ENCODE peak calls at places on chromosomes 6 and 20, in six cellular contexts. B, C, V, J, E and M are unnamed samples.

GRCh38 chr20:1469925-1470571 is 3.4 kb upstream of the NSFL1C start:
- DNase-seq in B (peak), C (peak), V (peak), J (peak), E (peak), M (peak)

GRCh38 chr6:68052234-68052633 is 582.8 kb upstream of the ADGRB3 start:
- DNase-seq in B (no peak), C (no peak), V (no peak), J (no peak), E (no peak), M (no peak)

GRCh38 chr6:49766762-49767161 is 20.3 kb downstream of the PGK2 start:
- DNase-seq in B (no peak), C (no peak), V (no peak), J (peak), E (no peak), M (no peak)

GRCh38 chr6:158803733-158804143 is 15.4 kb downstream of the EZR start:
- DNase-seq in B (no peak), C (no peak), V (peak), J (no peak), E (no peak), M (peak)

GRCh38 chr20:22312744-22313346 is 271.5 kb downstream of the FOXA2 start:
- DNase-seq in B (peak), C (peak), V (peak), J (peak), E (no peak), M (peak)

GRCh38 chr6:130394238-130394637 is 28.4 kb downstream of the TMEM200A start:
- DNase-seq in B (no peak), C (no peak), V (no peak), J (no peak), E (no peak), M (no peak)

GRCh38 chr6:83381949-83382348 is 48.9 kb downstream of the ME1 start:
- DNase-seq in B (no peak), C (no peak), V (peak), J (no peak), E (no peak), M (no peak)

GRCh38 chr20:12166053-12166717 is 248.5 kb downstream of the BTBD3 start:
- DNase-seq in B (no peak), C (no peak), V (no peak), J (no peak), E (no peak), M (peak)

GRCh38 chr6:17218749-17219093 is 62.4 kb upstream of the RBM24 start:
- DNase-seq in B (no peak), C (no peak), V (no peak), J (no peak), E (no peak), M (no peak)

GRCh38 chr6:17672064-17672718 is 34.5 kb downstream of the NUP153 start:
- DNase-seq in B (no peak), C (no peak), V (no peak), J (no peak), E (no peak), M (no peak)

GRCh38 chr20:47066484-47067270 is 172.0 kb downstream of the EYA2 start:
- DNase-seq in B (no peak), C (no peak), V (no peak), J (no peak), E (no peak), M (no peak)

GRCh38 chr6:89369009-89369408 is 16.5 kb upstream of the UBE2J1 start:
- DNase-seq in B (no peak), C (no peak), V (peak), J (peak), E (no peak), M (no peak)

GRCh38 chr6:159910342-159910741 is 19.6 kb downstream of the MAS1 start:
- DNase-seq in B (no peak), C (no peak), V (no peak), J (no peak), E (no peak), M (peak)

GRCh38 chr6:160775730-160776129 is 73.7 kb downstream of the PLG start:
- DNase-seq in B (no peak), C (no peak), V (no peak), J (no peak), E (no peak), M (no peak)

GRCh38 chr20:59525500-59526241 is 78.7 kb upstream of the PHACTR3 start:
- DNase-seq in B (peak), C (peak), V (peak), J (peak), E (no peak), M (peak)

GRCh38 chr6:13071946-13072345 is 256.4 kb downstream of the TBC1D7 start:
- DNase-seq in B (no peak), C (no peak), V (no peak), J (no peak), E (no peak), M (no peak)

GRCh38 chr6:11631008-11631407 is 93.5 kb downstream of the TMEM170B start:
- DNase-seq in B (no peak), C (no peak), V (no peak), J (no peak), E (no peak), M (no peak)

GRCh38 chr6:5153186-5153585 is 68.0 kb downstream of the PPP1R3G start:
- DNase-seq in B (no peak), C (no peak), V (no peak), J (no peak), E (no peak), M (no peak)

GRCh38 chr6:75863784-75864183 is 114.7 kb downstream of the MYO6 start:
- DNase-seq in B (no peak), C (no peak), V (no peak), J (no peak), E (no peak), M (no peak)

GRCh38 chr6:137112067-137112355 is 61.4 kb downstream of the IL22RA2 start:
- DNase-seq in B (no peak), C (no peak), V (no peak), J (no peak), E (no peak), M (no peak)

GRCh38 chr6:3341467-3341866 is 82.7 kb downstream of the PSMG4 start:
- DNase-seq in B (no peak), C (no peak), V (no peak), J (no peak), E (no peak), M (no peak)

GRCh38 chr6:4055420-4056041 is 23.4 kb downstream of the FAM217A start:
- DNase-seq in B (peak), C (peak), V (peak), J (peak), E (no peak), M (peak)

GRCh38 chr20:63174309-63175030 is 41.5 kb downstream of the YTHDF1 start:
- DNase-seq in B (no peak), C (no peak), V (no peak), J (no peak), E (no peak), M (no peak)

GRCh38 chr6:46513533-46513932 is 22.3 kb upstream of the RCAN2 start:
- DNase-seq in B (no peak), C (no peak), V (no peak), J (no peak), E (no peak), M (no peak)

GRCh38 chr20:44407402-44408184 is 52.1 kb downstream of the HNF4A start:
- DNase-seq in B (peak), C (peak), V (no peak), J (no peak), E (no peak), M (peak)

GRCh38 chr20:4038047-4038459 is 22.7 kb upstream of the RNF24 start:
- DNase-seq in B (peak), C (no peak), V (no peak), J (no peak), E (peak), M (peak)
- TF ChIP-seq POLR2A in B (peak), C (no peak), V (no peak), J (no peak), E (peak), M (peak)

DNA sequence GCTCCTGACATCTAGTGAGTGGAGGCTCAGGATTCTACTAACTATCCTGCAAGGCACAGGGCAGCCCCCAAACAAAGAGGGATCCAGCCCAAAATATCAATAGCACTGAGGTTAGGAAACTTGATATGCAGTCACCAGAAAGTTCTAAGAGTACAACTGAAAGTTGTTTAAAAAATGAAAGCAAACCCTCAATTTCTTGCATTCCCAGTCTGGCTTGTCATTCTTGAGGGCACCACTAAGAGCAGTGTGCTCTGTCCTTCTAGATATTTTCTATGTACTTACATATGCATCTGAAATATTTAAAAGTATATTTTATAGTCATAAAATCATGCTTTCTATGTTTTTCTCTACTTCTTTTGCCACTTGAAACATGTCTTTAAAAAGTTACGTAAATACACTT is 35.9 kb downstream of the CST8 start:
- DNase-seq in B (no peak), C (no peak), V (no peak), J (no peak), E (no peak), M (no peak)
- TF ChIP-seq CTCF in B (no peak), C (no peak), V (no peak), J (no peak), E (peak), M (no peak)

GRCh38 chr6:167649486-167649885 is 177.2 kb upstream of the AFDN start:
- DNase-seq in B (no peak), C (no peak), V (no peak), J (no peak), E (no peak), M (no peak)

GRCh38 chr6:167647333-167647732 is 179.4 kb upstream of the AFDN start:
- DNase-seq in B (no peak), C (no peak), V (peak), J (no peak), E (no peak), M (no peak)

GRCh38 chr6:167650730-167651129 is 176.0 kb upstream of the AFDN start:
- DNase-seq in B (no peak), C (no peak), V (no peak), J (no peak), E (no peak), M (no peak)

GRCh38 chr6:167647750-167648470 is 178.8 kb upstream of the AFDN start:
- DNase-seq in B (no peak), C (no peak), V (no peak), J (no peak), E (no peak), M (no peak)

DNA sequence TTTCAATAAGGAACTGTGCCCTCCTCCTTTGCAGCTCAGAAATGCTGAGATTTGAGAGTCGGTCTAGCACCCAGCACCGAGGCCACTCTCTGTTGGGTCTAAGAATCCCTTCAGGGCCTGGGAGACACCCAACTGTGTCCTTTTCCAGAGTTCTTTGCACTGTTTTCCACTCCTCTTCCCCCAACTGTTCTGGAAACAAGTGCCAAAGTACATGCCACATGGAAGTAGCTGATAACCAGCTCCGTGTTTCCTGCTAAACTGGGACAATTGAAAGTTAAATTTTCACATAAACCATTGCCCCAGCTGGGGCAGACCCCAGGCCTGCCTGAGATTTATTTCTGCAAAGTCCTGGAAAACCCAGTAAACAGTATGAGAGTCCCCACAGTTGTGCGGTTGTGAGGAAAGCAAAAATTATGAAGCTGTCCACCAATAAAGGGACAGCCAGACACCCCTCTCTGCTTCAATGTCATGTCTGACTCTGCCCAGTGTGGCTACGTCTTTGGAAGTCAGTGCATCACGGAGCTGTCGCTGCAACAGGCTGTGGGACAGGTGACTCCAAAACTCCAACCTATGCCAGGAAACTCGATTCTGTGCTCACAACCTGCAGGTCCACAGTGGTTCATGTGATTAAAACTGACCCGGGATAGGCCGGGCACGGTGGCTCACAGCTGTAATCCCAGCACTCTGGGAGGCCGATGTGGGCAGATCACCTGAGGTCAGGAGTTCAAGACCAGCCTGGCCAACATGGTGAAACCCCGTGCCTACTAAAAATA is 178.0 kb upstream of the AFDN start:
- DNase-seq in B (no peak), C (no peak), V (peak), J (no peak), E (no peak), M (no peak)
- TF ChIP-seq MYC in B (no peak), C (no peak), V (no peak), J (no peak), E (no peak), M (no peak)

DNA sequence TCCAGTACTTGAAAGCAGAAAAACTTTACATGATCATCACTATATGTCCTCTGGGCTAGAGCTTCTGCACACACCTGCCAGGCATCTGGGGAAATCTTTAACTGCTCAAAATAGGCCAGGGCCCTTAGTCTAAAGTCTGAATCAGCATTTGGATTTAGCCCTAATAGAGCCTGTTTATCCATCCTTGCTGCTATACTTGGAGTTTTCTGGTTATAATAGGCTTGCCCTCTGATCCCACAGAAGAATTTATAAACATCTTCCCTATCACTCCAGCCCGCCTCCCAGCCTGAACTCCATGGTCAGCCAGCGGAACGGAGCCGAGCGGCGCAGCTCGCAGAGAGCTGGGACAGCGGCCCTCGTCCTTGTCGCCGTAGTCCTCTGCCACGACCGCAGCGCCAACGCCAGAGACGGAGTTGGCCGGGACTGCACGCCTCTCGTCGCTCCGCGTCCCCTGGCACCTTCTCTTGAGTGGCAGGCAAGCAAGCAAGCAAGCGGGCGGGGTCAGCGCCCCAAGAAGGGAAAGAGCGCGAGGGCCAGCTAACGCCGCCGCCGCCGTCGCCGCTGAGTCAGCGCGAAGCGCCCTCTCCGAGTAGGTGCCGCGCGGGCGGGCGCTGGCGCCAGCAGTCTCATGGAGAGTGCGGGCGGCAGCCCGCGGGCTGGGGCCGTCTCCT is 25.4 kb upstream of the ASIP start:
- DNase-seq in B (peak), C (peak), V (peak), J (peak), E (no peak), M (peak)
- TF ChIP-seq POLR2A in B (peak), C (no peak), V (no peak), J (no peak), E (no peak), M (no peak)

GRCh38 chr6:33049323-33049722 is 24.1 kb downstream of the HLA-DPA1 start:
- DNase-seq in B (peak), C (no peak), V (no peak), J (no peak), E (no peak), M (peak)
- TF ChIP-seq CTCF in B (peak), C (no peak), V (no peak), J (no peak), E (peak), M (peak)

DNA sequence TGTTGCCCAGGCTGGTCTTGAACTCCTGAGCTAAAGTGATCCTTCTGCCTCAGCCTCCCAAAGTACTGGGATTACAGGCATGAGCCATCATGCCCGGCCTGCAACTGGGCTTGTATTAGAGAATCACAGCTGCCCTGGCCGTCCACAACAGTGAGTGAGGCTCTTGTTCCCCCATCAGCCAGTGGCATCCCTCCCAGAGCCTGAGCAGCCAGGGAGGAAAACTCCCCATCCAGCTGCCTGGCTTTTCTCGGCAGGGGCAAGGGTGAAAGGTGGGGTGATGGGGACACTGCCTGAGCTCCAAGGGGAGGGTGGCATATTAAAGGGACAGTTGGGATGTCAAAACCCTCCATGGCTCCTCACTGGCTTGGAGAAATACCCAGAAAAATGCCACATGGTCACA is 185.6 kb downstream of the NFATC2 start:
- DNase-seq in B (no peak), C (no peak), V (no peak), J (no peak), E (no peak), M (no peak)
- TF ChIP-seq MYC in B (no peak), C (no peak), V (no peak), J (no peak), E (no peak), M (no peak)

DNA sequence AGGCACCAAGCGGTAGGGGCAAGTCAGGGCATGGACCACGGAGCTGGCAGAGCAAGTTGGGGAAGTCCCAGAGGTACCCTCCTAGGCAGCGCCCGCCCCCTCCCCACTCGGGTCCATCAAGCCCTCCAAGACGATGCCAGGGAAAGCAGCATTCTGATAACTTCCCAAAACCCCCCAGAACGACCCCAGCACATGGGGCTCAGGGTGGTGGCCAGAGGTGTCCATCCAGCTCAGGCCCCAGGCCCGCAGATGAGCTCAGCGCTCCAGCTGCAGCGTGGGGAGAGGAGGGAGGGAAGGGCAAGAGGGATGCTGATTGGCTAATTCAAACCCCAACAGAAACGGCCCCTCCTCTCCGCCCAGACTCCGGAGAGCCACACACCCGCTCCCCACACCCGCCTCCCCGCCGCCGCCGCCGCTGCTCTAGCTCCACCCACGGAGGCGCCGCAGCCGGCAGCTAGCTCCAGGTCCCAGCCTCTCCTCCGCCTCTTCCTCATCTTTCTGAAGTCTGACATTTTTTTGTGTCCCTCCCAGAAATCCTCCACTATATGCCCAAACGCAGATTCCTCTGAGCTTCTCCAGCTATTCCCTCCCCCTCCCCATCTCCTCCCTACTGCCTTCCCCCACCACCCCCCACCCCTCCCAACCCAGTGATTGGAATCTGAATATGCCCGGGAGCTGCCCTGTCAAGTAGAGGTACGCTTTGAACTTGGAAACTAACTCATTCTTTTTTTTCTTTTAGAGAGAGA is 40.3 kb upstream of the TLDC2 start:
- DNase-seq in B (peak), C (peak), V (peak), J (no peak), E (peak), M (peak)
- TF ChIP-seq POLR2A in B (peak), C (peak), V (peak), J (no peak), E (peak), M (peak)